ENCODE peak calls at places on chromosomes 6 and 20, in seven cellular contexts. Y is heart left ventricle, G is prostate gland, S is body of pancreas, M is SK-N-SH, H is fibroblast of lung, W is GM12864. D is an unnamed sample.

GRCh38 chr6:106446287-106446885 is 85.9 kb downstream of the CRYBG1 start:
- DNase-seq in Y (no peak), G (no peak), S (no peak), M (peak), H (no peak), W (no peak), D (no peak)

GRCh38 chr20:38270869-38271608 is 10.5 kb upstream of the KIAA1755 start:
- DNase-seq in Y (peak), G (no peak), S (no peak), M (no peak), H (peak), W (no peak), D (peak)

GRCh38 chr6:42710316-42710715 is 12.1 kb downstream of the PRPH2 start:
- DNase-seq in Y (no peak), G (no peak), S (no peak), M (no peak), H (peak), W (no peak), D (no peak)

GRCh38 chr6:16521528-16521927 is 239.7 kb downstream of the ATXN1 start:
- DNase-seq in Y (no peak), G (no peak), S (no peak), M (no peak), H (no peak), W (no peak), D (no peak)

GRCh38 chr20:9323622-9324021 is 190.8 kb upstream of the LAMP5 start:
- DNase-seq in Y (no peak), G (no peak), S (no peak), M (peak), H (no peak), W (no peak), D (no peak)

GRCh38 chr6:135853227-135853626 is 1.7 kb downstream of the PDE7B start:
- DNase-seq in Y (no peak), G (no peak), S (no peak), M (no peak), H (peak), W (no peak), D (no peak)

GRCh38 chr6:125872259-125872921 is 81.6 kb downstream of the NCOA7 start:
- DNase-seq in Y (no peak), G (no peak), S (no peak), M (no peak), H (peak), W (no peak), D (no peak)

GRCh38 chr20:20369353-20370086 is 1.6 kb downstream of the INSM1 start:
- DNase-seq in Y (no peak), G (no peak), S (peak), M (peak), H (no peak), W (no peak), D (no peak)

GRCh38 chr6:14412026-14412425 is 294.5 kb downstream of the CD83 start:
- DNase-seq in Y (no peak), G (no peak), S (no peak), M (no peak), H (peak), W (no peak), D (no peak)

GRCh38 chr6:61809004-61809595 is 476.9 kb downstream of the KHDRBS2 start:
- DNase-seq in Y (no peak), G (no peak), S (no peak), M (peak), H (no peak), W (no peak), D (no peak)

GRCh38 chr20:23023621-23024187 is 11.4 kb upstream of the SSTR4 start:
- DNase-seq in Y (no peak), G (no peak), S (no peak), M (no peak), H (no peak), W (no peak), D (peak)

GRCh38 chr6:10425177-10425972 is 10.5 kb upstream of the TFAP2A start:
- DNase-seq in Y (no peak), G (no peak), S (no peak), M (no peak), H (peak), W (no peak), D (no peak)

GRCh38 chr20:25539742-25540201 is 45.6 kb downstream of the NINL start:
- DNase-seq in Y (no peak), G (no peak), S (no peak), M (no peak), H (peak), W (no peak), D (no peak)

GRCh38 chr6:37940074-37940847 is 120.7 kb downstream of the ZFAND3 start:
- DNase-seq in Y (peak), G (peak), S (peak), M (no peak), H (peak), W (no peak), D (no peak)

GRCh38 chr6:38876470-38876869 is 161.4 kb downstream of the DNAH8 start:
- DNase-seq in Y (no peak), G (no peak), S (no peak), M (no peak), H (peak), W (no peak), D (no peak)

GRCh38 chr20:53003420-53003819 is 31.3 kb downstream of the TSHZ2 start:
- DNase-seq in Y (no peak), G (no peak), S (no peak), M (no peak), H (peak), W (no peak), D (no peak)

GRCh38 chr6:44569931-44570385 is 182.5 kb downstream of the CDC5L start:
- DNase-seq in Y (peak), G (peak), S (no peak), M (no peak), H (peak), W (no peak), D (peak)

GRCh38 chr6:163814494-163815364 is 400.2 kb downstream of the QKI start:
- DNase-seq in Y (no peak), G (no peak), S (no peak), M (no peak), H (peak), W (no peak), D (no peak)

GRCh38 chr6:126156973-126157372 is 170.6 kb downstream of the TRMT11 start:
- DNase-seq in Y (no peak), G (no peak), S (no peak), M (no peak), H (no peak), W (no peak), D (no peak)

GRCh38 chr20:19974621-19975435 is 42.3 kb upstream of the NAA20 start:
- DNase-seq in Y (peak), G (peak), S (peak), M (peak), H (peak), W (no peak), D (peak)

GRCh38 chr6:39471954-39472659 is 149.6 kb upstream of the KCNK16 start:
- DNase-seq in Y (no peak), G (no peak), S (no peak), M (no peak), H (no peak), W (no peak), D (no peak)

GRCh38 chr6:108736832-108737231 is 111.4 kb upstream of the ARMC2 start:
- DNase-seq in Y (no peak), G (no peak), S (peak), M (no peak), H (peak), W (no peak), D (peak)

GRCh38 chr6:152313542-152314482 is 323.4 kb downstream of the SYNE1 start:
- DNase-seq in Y (no peak), G (no peak), S (no peak), M (no peak), H (peak), W (no peak), D (no peak)

GRCh38 chr6:25017932-25018581 is 82.3 kb upstream of the RIPOR2 start:
- DNase-seq in Y (peak), G (peak), S (peak), M (no peak), H (peak), W (peak), D (no peak)

GRCh38 chr6:157034433-157035230 is 257.5 kb downstream of the ARID1B start:
- DNase-seq in Y (no peak), G (no peak), S (no peak), M (peak), H (peak), W (no peak), D (no peak)

GRCh38 chr6:80641591-80641990 is 535.1 kb downstream of the BCKDHB start:
- DNase-seq in Y (no peak), G (no peak), S (no peak), M (no peak), H (peak), W (no peak), D (no peak)

GRCh38 chr6:48111575-48111974 is 578 bp upstream of the PTCHD4 start:
- DNase-seq in Y (no peak), G (no peak), S (no peak), M (no peak), H (peak), W (no peak), D (no peak)

GRCh38 chr6:135280375-135281136 is 99.4 kb downstream of the MYB start:
- DNase-seq in Y (no peak), G (no peak), S (no peak), M (peak), H (peak), W (no peak), D (no peak)

GRCh38 chr6:4133941-4134838 is 1.2 kb downstream of the ECI2 start:
- DNase-seq in Y (peak), G (peak), S (peak), M (peak), H (peak), W (peak), D (no peak)

GRCh38 chr6:4139272-4139671 is 3.9 kb upstream of the ECI2 start:
- DNase-seq in Y (no peak), G (no peak), S (no peak), M (no peak), H (peak), W (no peak), D (no peak)

GRCh38 chr6:4136354-4136831 is 1.0 kb upstream of the ECI2 start:
- DNase-seq in Y (no peak), G (no peak), S (no peak), M (no peak), H (no peak), W (no peak), D (no peak)

GRCh38 chr6:4134841-4135664 is at the start of gene ECI2:
- DNase-seq in Y (peak), G (no peak), S (peak), M (peak), H (peak), W (peak), D (peak)

GRCh38 chr6:4135665-4136353 is 434 bp upstream of the ECI2 start:
- DNase-seq in Y (peak), G (peak), S (peak), M (peak), H (peak), W (peak), D (peak)
- TF ChIP-seq CTCF in Y (no peak), G (peak), S (no peak), M (peak), H (no peak), W (no peak), D (no peak)

GRCh38 chr6:49552596-49552995 is 2.1 kb downstream of the C6orf141 start:
- DNase-seq in Y (no peak), G (no peak), S (no peak), M (no peak), H (peak), W (no peak), D (no peak)

GRCh38 chr6:49551866-49552129 is 1.3 kb downstream of the C6orf141 start:
- DNase-seq in Y (no peak), G (no peak), S (no peak), M (no peak), H (no peak), W (no peak), D (no peak)

GRCh38 chr6:49551126-49551865 is 828 bp downstream of the C6orf141 start:
- DNase-seq in Y (no peak), G (no peak), S (peak), M (no peak), H (peak), W (no peak), D (no peak)

GRCh38 chr6:49555951-49556350 is 5.5 kb downstream of the C6orf141 start:
- DNase-seq in Y (no peak), G (no peak), S (no peak), M (no peak), H (peak), W (no peak), D (no peak)

DNA sequence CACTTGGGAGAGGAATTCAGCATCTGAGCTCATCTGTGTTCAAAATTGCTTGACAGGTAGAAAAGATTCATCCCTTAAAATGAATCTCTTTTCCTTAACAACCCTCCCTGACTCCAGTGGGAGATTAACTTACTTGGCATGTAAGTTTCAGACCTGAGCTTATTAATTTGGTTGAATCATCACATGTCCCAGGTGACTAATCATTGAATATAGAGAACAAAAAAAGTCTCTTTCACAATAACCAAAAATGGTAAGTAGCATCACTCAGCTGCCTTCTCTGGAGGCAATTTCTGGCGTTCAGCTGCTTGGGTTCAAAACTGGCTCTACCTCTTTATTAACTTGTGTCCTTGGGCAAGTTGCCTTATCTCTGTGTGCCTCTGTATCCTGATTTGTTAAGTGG is 2.9 kb downstream of the C6orf141 start:
- DNase-seq in Y (no peak), G (no peak), S (no peak), M (no peak), H (peak), W (no peak), D (no peak)
- H3K4me3 ChIP-seq in Y (no peak), G (no peak), S (no peak), M (no peak), H (no peak), W (no peak), D (no peak)

GRCh38 chr6:160931378-160932343 is 59.9 kb upstream of the MAP3K4 start:
- DNase-seq in Y (no peak), G (no peak), S (peak), M (no peak), H (peak), W (no peak), D (no peak)
- TF ChIP-seq CTCF in Y (no peak), G (peak), S (no peak), M (no peak), H (no peak), W (no peak), D (no peak)

GRCh38 chr20:31515775-31516107 is 1.5 kb downstream of the HM13 start:
- DNase-seq in Y (no peak), G (no peak), S (peak), M (no peak), H (no peak), W (peak), D (no peak)
- H3K4me3 ChIP-seq in Y (peak), G (peak), S (no peak), M (peak), H (peak), W (peak), D (peak)

DNA sequence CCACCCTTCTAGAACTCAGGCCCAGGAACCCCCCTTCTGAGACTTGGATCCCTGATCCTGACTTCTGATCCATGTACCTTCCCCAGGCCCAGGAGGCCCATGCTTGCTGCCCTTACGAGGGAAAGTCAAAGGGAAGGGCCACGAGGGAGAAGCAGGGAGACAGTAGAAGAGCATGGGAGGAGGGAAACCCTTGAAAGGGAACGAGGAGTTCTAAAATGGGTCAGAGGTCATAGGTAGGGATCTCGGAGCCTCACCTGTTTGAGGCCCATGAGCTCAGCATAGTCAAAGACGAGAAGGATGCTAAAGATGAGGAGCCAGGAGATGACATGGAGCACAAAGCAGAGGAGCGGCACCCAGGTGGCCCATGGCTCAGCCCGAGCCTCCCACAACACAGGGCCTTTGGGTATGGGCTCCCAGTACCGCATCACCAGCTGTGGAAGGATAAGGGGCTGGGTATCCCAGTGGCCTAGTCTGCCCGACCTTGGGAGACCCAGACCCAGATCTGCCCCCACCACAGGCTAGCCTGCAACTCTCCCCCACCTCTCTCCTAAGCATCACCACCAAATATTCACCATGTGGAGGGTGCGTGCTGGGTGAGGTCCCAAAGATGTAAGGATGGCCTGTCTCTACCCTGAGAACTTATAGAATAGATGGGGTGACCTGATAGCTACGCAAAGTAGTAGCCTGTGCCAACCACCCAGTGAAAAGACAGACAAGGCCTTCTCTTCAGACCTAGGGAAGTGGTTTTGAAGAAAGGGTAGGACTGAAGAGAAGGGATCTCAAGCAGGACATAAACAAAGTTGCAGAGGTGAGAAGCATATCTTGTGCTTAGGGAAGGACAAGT is 1.5 kb downstream of the NRM start:
- DNase-seq in Y (no peak), G (no peak), S (no peak), M (no peak), H (no peak), W (no peak), D (no peak)
- TF ChIP-seq CTCF in Y (no peak), G (no peak), S (no peak), M (no peak), H (no peak), W (no peak), D (no peak)

GRCh38 chr6:50819906-50820589 is 1.4 kb downstream of the TFAP2B start:
- DNase-seq in Y (no peak), G (no peak), S (no peak), M (no peak), H (no peak), W (no peak), D (no peak)

GRCh38 chr6:50822078-50822476 is 3.4 kb downstream of the TFAP2B start:
- DNase-seq in Y (no peak), G (no peak), S (no peak), M (no peak), H (no peak), W (no peak), D (no peak)

GRCh38 chr6:50819527-50819905 is 845 bp downstream of the TFAP2B start:
- DNase-seq in Y (no peak), G (no peak), S (no peak), M (no peak), H (no peak), W (no peak), D (no peak)

GRCh38 chr6:50821431-50822077 is 2.9 kb downstream of the TFAP2B start:
- DNase-seq in Y (no peak), G (no peak), S (no peak), M (peak), H (no peak), W (no peak), D (no peak)

DNA sequence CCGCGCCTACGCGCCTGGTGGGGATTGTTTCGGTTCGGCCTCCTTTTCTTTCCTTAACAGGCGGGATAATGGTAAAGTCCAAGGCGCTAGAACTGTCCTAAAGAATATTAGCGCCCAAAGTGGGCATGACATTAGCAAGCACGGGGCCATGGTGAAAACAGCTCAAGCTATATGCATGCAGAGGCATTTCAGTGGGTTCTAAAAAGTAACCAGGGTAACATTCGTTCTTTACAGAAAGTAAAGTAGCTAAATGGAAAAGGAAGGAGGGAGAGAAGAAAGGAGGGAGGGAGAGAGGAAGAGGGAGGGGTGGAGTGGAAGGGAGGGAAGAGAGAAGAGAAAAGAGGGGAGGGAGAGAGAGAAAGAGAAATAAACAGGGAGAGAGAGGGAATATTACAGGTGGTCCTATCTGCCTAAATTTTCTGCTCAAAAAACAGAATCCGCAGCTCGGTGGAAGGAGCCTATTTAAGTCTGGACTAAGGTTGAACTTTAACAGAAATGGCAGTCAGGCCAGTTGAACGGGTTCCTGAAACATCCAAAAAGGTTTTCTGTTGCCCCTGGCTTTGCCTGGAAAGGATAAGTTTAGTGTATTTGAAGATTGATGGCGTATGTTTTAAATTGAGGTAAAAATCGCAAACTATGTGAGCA is 2.0 kb downstream of the TFAP2B start:
- DNase-seq in Y (no peak), G (no peak), S (no peak), M (no peak), H (no peak), W (no peak), D (no peak)
- H3K4me3 ChIP-seq in Y (no peak), G (no peak), S (no peak), M (no peak), H (no peak), W (no peak), D (peak)

GRCh38 chr6:133546098-133546497 is 304.9 kb downstream of the EYA4 start:
- DNase-seq in Y (no peak), G (no peak), S (no peak), M (no peak), H (peak), W (no peak), D (no peak)

GRCh38 chr6:133548409-133548808 is 307.3 kb downstream of the EYA4 start:
- DNase-seq in Y (no peak), G (no peak), S (peak), M (no peak), H (peak), W (no peak), D (no peak)

GRCh38 chr6:133547136-133547535 is 306.0 kb downstream of the EYA4 start:
- DNase-seq in Y (no peak), G (no peak), S (no peak), M (no peak), H (no peak), W (no peak), D (no peak)

GRCh38 chr6:133542056-133542821 is 301.1 kb downstream of the EYA4 start:
- DNase-seq in Y (no peak), G (no peak), S (no peak), M (no peak), H (peak), W (no peak), D (no peak)

DNA sequence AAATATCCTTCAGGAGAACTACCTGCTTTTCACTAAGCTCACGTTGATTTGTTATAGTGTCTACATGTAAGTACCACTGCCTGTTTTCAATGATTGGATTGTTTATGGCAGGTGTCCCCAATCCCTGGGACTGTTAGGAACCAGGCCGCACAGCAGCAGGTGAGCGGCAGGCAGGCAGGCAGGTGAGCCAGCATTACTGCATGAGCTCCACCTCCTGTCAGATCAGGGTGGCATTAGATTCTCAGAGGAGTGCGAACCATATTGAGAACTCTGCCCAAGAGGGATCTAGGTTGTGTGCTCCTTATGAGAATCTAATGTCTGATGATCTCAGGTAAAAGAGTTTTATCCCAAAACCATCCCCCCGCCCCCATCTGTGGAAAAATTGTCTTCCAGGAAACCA is 303.3 kb downstream of the EYA4 start:
- DNase-seq in Y (no peak), G (no peak), S (no peak), M (no peak), H (no peak), W (no peak), D (no peak)
- TF ChIP-seq CTCF in Y (no peak), G (no peak), S (no peak), M (no peak), H (no peak), W (no peak), D (no peak)